ENCODE peak calls at places on chromosomes 6 and 20, in seven cellular contexts. D is K562, P is HCT116, G is GM12878, A is H1, M is SK-N-SH, Q is HepG2. B is an unnamed sample.
A peak's percentile ranks its signal among the peaks of the same experiment; 100 is the strongest.

GRCh38 chr6:151627689-151628444 is 134.1 kb downstream of the CCDC170 start:
- DNase-seq in D (no peak), P (peak; percentile 51), G (peak; percentile 8), A (no peak), M (no peak), Q (peak; percentile 21), B (no peak)

GRCh38 chr6:30075094-30075986 is at the start of gene RNF39:
- DNase-seq in D (peak; percentile 61), P (no peak), G (no peak), A (peak; percentile 91), M (peak; percentile 60), Q (peak; percentile 55), B (peak; percentile 74)

GRCh38 chr6:129617986-129618385 is 92.0 kb downstream of the ARHGAP18 start:
- DNase-seq in D (no peak), P (no peak), G (no peak), A (no peak), M (no peak), Q (no peak), B (no peak)

GRCh38 chr6:7134999-7135735 is 27.4 kb downstream of the RREB1 start:
- DNase-seq in D (no peak), P (no peak), G (no peak), A (no peak), M (no peak), Q (no peak), B (no peak)

GRCh38 chr20:34528921-34529297 is 12.7 kb downstream of the DYNLRB1 start:
- DNase-seq in D (no peak), P (no peak), G (no peak), A (no peak), M (no peak), Q (no peak), B (no peak)

GRCh38 chr20:35174458-35175216 is 2.8 kb downstream of the PROCR start:
- DNase-seq in D (peak; percentile 96), P (no peak), G (no peak), A (peak; percentile 74), M (peak; percentile 74), Q (peak; percentile 84), B (peak; percentile 79)

GRCh38 chr6:72825265-72825918 is 203.5 kb downstream of the KCNQ5 start:
- DNase-seq in D (no peak), P (no peak), G (peak; percentile 1), A (no peak), M (no peak), Q (no peak), B (no peak)

GRCh38 chr6:12528171-12528570 is 188.4 kb upstream of the PHACTR1 start:
- DNase-seq in D (no peak), P (no peak), G (no peak), A (no peak), M (peak; percentile 10), Q (no peak), B (no peak)

GRCh38 chr20:61042501-61043385 is 209.3 kb upstream of the CDH4 start:
- DNase-seq in D (no peak), P (no peak), G (no peak), A (no peak), M (no peak), Q (no peak), B (peak; percentile 35)

GRCh38 chr20:48189177-48189576 is 403.9 kb upstream of the SULF2 start:
- DNase-seq in D (no peak), P (peak; percentile 12), G (peak; percentile 2), A (no peak), M (no peak), Q (peak; percentile 63), B (peak; percentile 75)

GRCh38 chr20:33630507-33630906 is 31.6 kb upstream of the C20orf144 start:
- DNase-seq in D (no peak), P (no peak), G (no peak), A (no peak), M (no peak), Q (no peak), B (no peak)

GRCh38 chr6:4577406-4577805 is 198.8 kb upstream of the CDYL start:
- DNase-seq in D (no peak), P (no peak), G (no peak), A (no peak), M (no peak), Q (no peak), B (no peak)

GRCh38 chr6:110537208-110538123 is 61.1 kb upstream of the SLC22A16 start:
- DNase-seq in D (no peak), P (peak; percentile 84), G (no peak), A (no peak), M (no peak), Q (peak; percentile 73), B (no peak)

GRCh38 chr20:62739067-62739466 is 30.4 kb downstream of the NTSR1 start:
- DNase-seq in D (no peak), P (no peak), G (no peak), A (no peak), M (no peak), Q (no peak), B (no peak)

GRCh38 chr6:74409447-74409846 is 713.4 kb downstream of the CD109 start:
- DNase-seq in D (no peak), P (peak; percentile 31), G (no peak), A (no peak), M (no peak), Q (peak; percentile 36), B (no peak)

GRCh38 chr6:43635387-43636311 is at the start of gene MAD2L1BP:
- DNase-seq in D (peak; percentile 87), P (peak; percentile 56), G (peak; percentile 33), A (peak; percentile 90), M (peak; percentile 86), Q (peak; percentile 81), B (peak; percentile 41)

GRCh38 chr6:36246511-36247268 is 23.2 kb upstream of the PNPLA1 start:
- DNase-seq in D (no peak), P (no peak), G (no peak), A (no peak), M (no peak), Q (no peak), B (no peak)

GRCh38 chr6:11769244-11769643 is 9.4 kb downstream of the ADTRP start:
- DNase-seq in D (no peak), P (no peak), G (no peak), A (no peak), M (no peak), Q (no peak), B (no peak)

GRCh38 chr6:87115402-87116135 is 20.7 kb upstream of the CGA start:
- DNase-seq in D (no peak), P (no peak), G (no peak), A (no peak), M (peak; percentile 35), Q (no peak), B (no peak)

GRCh38 chr6:43308101-43308989 is at the start of gene CRIP3:
- DNase-seq in D (peak; percentile 70), P (no peak), G (no peak), A (peak; percentile 86), M (no peak), Q (no peak), B (peak; percentile 58)

GRCh38 chr6:41504526-41505021 is 41.6 kb upstream of the FOXP4 start:
- DNase-seq in D (no peak), P (no peak), G (no peak), A (no peak), M (peak; percentile 62), Q (no peak), B (peak; percentile 30)

GRCh38 chr6:41502607-41503434 is 43.4 kb upstream of the FOXP4 start:
- DNase-seq in D (peak; percentile 49), P (no peak), G (no peak), A (peak; percentile 73), M (no peak), Q (no peak), B (no peak)

GRCh38 chr6:41503841-41504525 is 42.2 kb upstream of the FOXP4 start:
- DNase-seq in D (no peak), P (no peak), G (no peak), A (peak; percentile 66), M (peak; percentile 82), Q (peak; percentile 52), B (no peak)

GRCh38 chr6:41503435-41503768 is 42.8 kb upstream of the FOXP4 start:
- DNase-seq in D (no peak), P (no peak), G (no peak), A (no peak), M (no peak), Q (no peak), B (no peak)

DNA sequence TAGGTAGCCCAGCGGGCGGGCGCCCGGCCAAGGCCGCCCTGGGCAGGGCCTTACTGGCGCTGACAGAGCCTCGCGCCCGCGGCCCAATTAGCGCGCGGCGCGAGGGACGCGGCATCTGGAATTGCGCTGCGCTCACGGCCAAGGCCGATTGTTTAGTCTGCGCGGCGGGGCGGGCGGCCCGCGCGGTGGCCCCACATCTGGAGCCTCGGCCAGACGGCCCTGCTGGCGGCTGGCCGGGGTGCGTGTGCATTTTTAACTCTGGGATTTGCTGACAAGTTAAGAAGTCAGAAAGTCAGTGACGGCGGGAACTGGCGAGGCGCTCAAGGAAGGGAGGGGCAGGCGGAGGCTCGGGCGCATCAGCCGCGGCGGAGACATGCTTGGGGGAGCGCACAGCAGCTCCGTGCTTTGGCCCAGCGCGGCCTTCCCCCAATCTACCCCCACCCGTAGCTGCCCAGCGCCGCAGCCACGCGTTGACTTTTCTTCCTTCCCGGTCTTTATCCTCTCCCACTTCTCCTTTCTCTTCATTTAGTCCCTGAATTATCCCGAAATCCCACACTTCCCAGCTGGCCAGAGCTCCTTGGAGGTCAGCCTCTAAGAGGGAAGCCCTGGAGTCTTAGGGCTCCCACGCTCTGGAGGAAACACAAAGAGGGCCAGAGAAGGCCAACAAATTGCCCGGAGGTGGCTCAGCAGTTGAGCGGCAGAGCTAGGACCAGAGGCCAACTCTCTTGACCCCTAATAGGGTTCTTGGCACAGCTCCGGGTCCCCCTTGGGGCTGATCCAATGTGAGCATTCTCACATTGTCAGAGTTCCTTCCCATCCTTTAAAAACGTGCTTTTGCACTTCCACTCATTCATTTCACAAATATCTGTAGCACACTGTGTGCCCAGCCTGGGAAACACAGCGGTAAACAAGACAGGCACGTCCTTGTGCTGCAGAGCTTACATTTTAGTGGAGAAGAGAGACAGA is 40.8 kb upstream of the FOXP4 start:
- DNase-seq in D (peak; percentile 31), P (no peak), G (no peak), A (peak; percentile 62), M (peak; percentile 91), Q (no peak), B (peak; percentile 69)
- TF ChIP-seq JUND in D (no peak), P (no peak), G (no peak), A (no peak), M (no peak), Q (no peak), B (no peak)

DNA sequence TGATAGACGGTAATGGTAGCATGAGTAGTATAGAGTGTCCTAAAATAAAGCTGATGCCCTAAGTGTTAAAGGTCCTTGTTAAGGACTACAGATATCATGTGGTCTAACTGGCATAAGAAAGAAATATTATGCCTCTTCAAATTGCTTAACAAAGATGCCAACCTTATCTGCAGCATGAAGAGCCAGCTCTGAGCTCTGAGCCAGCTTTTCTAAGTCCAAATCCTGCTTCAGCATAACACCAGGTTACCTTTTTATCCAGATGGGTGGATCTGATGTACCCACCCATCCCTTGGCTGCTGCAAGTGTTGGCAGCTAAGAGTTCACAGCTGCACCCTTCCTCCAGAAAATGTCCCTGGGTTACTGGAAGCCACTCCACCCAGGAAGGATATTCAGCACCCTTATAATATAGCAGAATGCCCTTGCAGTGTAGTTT is 83.8 kb downstream of the TENT5A start:
- DNase-seq in D (no peak), P (no peak), G (no peak), A (no peak), M (no peak), Q (no peak), B (no peak)
- TF ChIP-seq JUND in D (no peak), P (no peak), G (no peak), A (no peak), M (no peak), Q (no peak), B (no peak)

GRCh38 chr6:61538765-61539164 is 747.3 kb downstream of the KHDRBS2 start:
- DNase-seq in D (no peak), P (no peak), G (peak; percentile 1), A (no peak), M (no peak), Q (no peak), B (no peak)
- TF ChIP-seq JUND in D (no peak), P (no peak), G (no peak), A (no peak), M (no peak), Q (no peak), B (no peak)

GRCh38 chr20:15031546-15032351 is 694.3 kb upstream of the FLRT3 start:
- DNase-seq in D (no peak), P (no peak), G (no peak), A (no peak), M (no peak), Q (no peak), B (no peak)
- TF ChIP-seq JUND in D (no peak), P (no peak), G (no peak), A (no peak), M (no peak), Q (no peak), B (no peak)

B was measured in T47D.